ENCODE peak calls at places on chromosomes 6 and 20, in seven cellular contexts. K is sigmoid colon, F is tibial nerve, G is ascending aorta, N is endodermal cell, O is tibial artery, U is Peyer's patch. R is an unnamed sample.
A peak's percentile ranks its signal among the peaks of the same experiment; 100 is the strongest.

GRCh38 chr6:39339557-39340555 is 17.4 kb upstream of the KCNK16 start:
- DNase-seq in U (no peak), O (no peak), N (peak; percentile 55), K (no peak), F (no peak), G (no peak), R (no peak)

GRCh38 chr20:49989234-49990065 is 6.7 kb downstream of the SNAI1 start:
- DNase-seq in G (peak; percentile 85), O (peak; percentile 75), U (no peak), F (peak; percentile 72), N (peak; percentile 77), K (peak; percentile 90), R (peak; percentile 75)

GRCh38 chr6:29376003-29376402 is 912 bp upstream of the OR12D3 start:
- DNase-seq in K (no peak), F (no peak), G (no peak), U (no peak), O (no peak), N (no peak), R (peak; percentile 39)

GRCh38 chr6:37517411-37517812 is 17.7 kb upstream of the CCDC167 start:
- DNase-seq in F (no peak), G (no peak), O (no peak), N (no peak), U (peak; percentile 54), K (no peak), R (peak; percentile 19)

GRCh38 chr6:163724196-163724595 is 309.7 kb downstream of the QKI start:
- DNase-seq in K (peak; percentile 54), G (no peak), F (no peak), N (no peak), U (no peak), O (no peak), R (no peak)

GRCh38 chr20:57399587-57400261 is 8.5 kb downstream of the RBM38 start:
- DNase-seq in U (peak; percentile 48), N (no peak), G (no peak), O (no peak), K (peak; percentile 73), F (no peak), R (no peak)

GRCh38 chr6:131488780-131489179 is 84.2 kb upstream of the ARG1 start:
- DNase-seq in U (no peak), N (no peak), F (no peak), K (no peak), G (no peak), O (no peak), R (no peak)

GRCh38 chr20:25643735-25644134 is 19.9 kb upstream of the NANP start:
- DNase-seq in G (no peak), N (no peak), U (no peak), O (no peak), F (no peak), K (no peak), R (no peak)

GRCh38 chr6:135935951-135936601 is 84.6 kb downstream of the PDE7B start:
- DNase-seq in O (peak; percentile 27), G (no peak), U (no peak), F (no peak), N (no peak), K (no peak), R (peak; percentile 86)

GRCh38 chr6:4401408-4402367 is 266.3 kb upstream of the ECI2 start:
- DNase-seq in O (no peak), N (no peak), F (no peak), U (no peak), K (no peak), G (no peak), R (no peak)

GRCh38 chr20:31704225-31705119 is 18.2 kb downstream of the BCL2L1 start:
- DNase-seq in K (peak; percentile 57), N (peak; percentile 77), U (no peak), O (no peak), F (no peak), G (no peak), R (peak; percentile 51)

GRCh38 chr20:31817461-31817860 is 1.7 kb upstream of the MYLK2 start:
- DNase-seq in N (no peak), O (no peak), F (no peak), K (no peak), U (no peak), G (no peak), R (no peak)

GRCh38 chr20:50068041-50068651 is 44.8 kb downstream of the UBE2V1 start:
- DNase-seq in K (no peak), F (no peak), U (no peak), O (no peak), N (no peak), G (no peak), R (no peak)

GRCh38 chr6:97215157-97215769 is 67.8 kb downstream of the MMS22L start:
- DNase-seq in O (no peak), K (no peak), F (peak; percentile 12), N (peak; percentile 66), U (no peak), G (no peak), R (peak; percentile 79)

GRCh38 chr20:62668441-62669027 is 26.2 kb downstream of the SLCO4A1 start:
- DNase-seq in F (peak; percentile 77), U (peak; percentile 49), N (peak; percentile 94), O (peak; percentile 62), K (peak; percentile 90), G (peak; percentile 78), R (peak; percentile 91)

DNA sequence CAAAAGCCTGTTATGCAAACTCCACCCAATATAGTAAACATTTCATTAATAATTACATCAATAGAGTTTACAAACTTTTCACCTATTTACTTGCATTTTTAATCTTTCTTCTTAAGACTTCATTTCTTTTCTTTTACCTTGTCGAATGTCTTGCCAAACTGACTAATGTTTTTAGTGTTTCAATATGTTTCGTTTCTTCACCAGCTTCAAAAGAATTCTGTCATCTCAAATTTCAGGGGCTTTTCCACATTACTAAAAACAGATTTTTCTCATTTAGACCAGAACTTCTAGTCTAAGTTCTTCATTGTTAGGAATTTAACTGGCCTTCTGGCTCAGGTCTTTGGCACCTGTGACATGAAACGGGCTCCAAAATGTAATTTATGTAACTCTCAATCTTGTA is 196.5 kb downstream of the ARHGAP18 start:
- DNase-seq in O (no peak), U (no peak), G (no peak), F (no peak), K (no peak), N (no peak), R (peak; percentile 90)
- H3K4me3 ChIP-seq in O (no peak overlapping the region), U (no peak overlapping the region), G (no peak overlapping the region), F (no peak overlapping the region), K (no peak overlapping the region), N (no peak overlapping the region), R (no peak overlapping the region)

GRCh38 chr6:50722829-50723562 is 9.7 kb downstream of the TFAP2D start:
- DNase-seq in K (no peak), N (peak; percentile 64), O (no peak), G (no peak), F (no peak), U (no peak), R (no peak)
- H3K27me3 ChIP-seq in K (peaks cover 4% of the 10 kb centered on the region), N (peaks cover 100% of the 10 kb centered on the region), O (no peaks in the 10 kb centered on the region), G (no peaks in the 10 kb centered on the region), F (no peaks in the 10 kb centered on the region), U (no peaks in the 10 kb centered on the region), R (peaks cover 51% of the 10 kb centered on the region)

GRCh38 chr20:37310951-37311350 is 21.5 kb downstream of the MANBAL start:
- DNase-seq in N (no peak), F (no peak), K (peak; percentile 63), U (no peak), O (no peak), G (no peak), R (no peak)
- H3K4me1 ChIP-seq in N (peaks cover 32% of the 10 kb centered on the region), F (peaks cover 44% of the 10 kb centered on the region), K (peaks cover 77% of the 10 kb centered on the region), U (peaks cover 51% of the 10 kb centered on the region), O (peaks cover 42% of the 10 kb centered on the region), G (peaks cover 21% of the 10 kb centered on the region), R (peaks cover 36% of the 10 kb centered on the region)

DNA sequence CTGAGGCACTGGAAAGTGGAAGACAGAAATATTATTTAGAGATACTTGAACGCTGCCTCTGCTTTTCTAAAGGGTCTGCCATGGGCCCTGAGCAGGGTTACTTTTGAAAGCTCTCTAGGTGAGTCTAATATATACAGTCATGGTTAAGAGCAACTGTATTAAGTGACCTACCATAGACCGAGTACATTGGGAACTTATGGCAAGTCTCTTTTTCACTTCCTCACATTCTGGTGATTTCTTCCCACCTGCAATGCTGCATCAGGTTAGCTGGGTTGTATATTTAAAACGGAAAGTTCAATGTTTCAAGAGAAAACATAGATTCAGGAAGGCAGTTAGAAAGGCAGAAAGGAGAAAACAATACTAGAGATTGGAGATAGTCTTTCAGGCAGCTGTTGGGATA is 154.7 kb downstream of the PHF3 start:
- DNase-seq in K (no peak), U (no peak), O (no peak), N (no peak), F (no peak), G (no peak), R (no peak)
- H3K4me3 ChIP-seq in K (no peak overlapping the region), U (no peak overlapping the region), O (no peak overlapping the region), N (no peak overlapping the region), F (no peak overlapping the region), G (no peak overlapping the region), R (no peak overlapping the region)

DNA sequence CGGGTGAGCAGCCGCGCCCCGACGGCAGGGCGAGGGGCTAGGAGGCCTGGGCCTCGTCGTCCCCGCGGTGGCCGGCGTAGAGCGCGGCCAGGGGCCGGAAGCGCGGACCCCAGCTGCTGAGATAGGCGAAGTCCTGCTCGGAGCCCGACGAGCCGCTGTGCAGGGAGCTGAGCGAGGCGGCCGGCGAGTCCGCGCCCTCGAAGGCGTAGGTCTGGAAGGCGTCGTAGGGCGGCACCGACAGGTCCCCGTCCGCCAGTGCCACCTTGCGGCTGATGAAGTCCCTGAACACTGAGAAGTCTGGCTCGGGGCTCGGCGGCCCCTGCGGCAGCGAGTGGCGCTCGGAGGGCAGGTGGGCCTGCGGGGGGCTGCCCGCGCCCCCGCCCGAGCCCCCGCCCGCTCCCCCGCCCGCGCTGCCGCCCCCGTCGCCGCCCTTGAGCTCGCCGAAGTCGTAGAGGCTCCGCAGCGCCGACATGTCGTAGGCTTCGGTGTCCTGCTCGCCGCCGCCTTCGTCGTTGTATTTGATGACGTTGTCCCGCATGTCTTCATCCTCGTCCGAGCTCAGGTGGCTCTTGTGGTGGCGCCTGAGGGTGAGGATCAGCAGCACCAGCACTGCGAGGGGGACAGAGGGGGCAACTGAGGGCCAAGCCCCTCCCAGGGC is 56.5 kb downstream of the CD40 start:
- DNase-seq in K (peak; percentile 72), N (peak; percentile 95), O (peak; percentile 45), U (peak; percentile 72), F (peak; percentile 69), G (peak; percentile 77), R (peak; percentile 35)
- H3K27me3 ChIP-seq in K (peaks cover 21% of the 10 kb centered on the region), N (peaks cover 69% of the 10 kb centered on the region), O (peaks cover 4% of the 10 kb centered on the region), U (no peaks in the 10 kb centered on the region), F (no peaks in the 10 kb centered on the region), G (peaks cover 21% of the 10 kb centered on the region), R (peaks cover 84% of the 10 kb centered on the region)

DNA sequence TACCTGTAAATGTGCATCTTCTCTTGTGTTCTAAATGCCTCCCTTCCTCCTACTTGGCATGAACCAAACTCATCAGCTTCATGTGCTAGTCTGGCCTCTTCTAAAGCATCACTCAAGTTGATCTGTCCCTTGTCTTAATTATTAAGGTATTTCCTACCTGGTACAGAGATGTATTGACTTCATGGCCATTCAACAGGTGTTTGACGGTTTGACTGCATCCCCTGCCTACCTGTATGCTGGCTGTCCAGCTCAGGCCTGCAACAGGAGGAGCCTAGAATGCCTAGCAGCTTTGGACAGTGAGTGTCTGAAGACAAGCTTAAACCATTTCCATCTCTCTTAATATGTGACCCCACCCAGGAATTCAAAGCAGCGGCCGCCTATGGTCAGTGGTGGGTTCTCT is 24.6 kb downstream of the RIN2 start:
- DNase-seq in G (no peak), F (no peak), N (no peak), K (no peak), O (no peak), U (no peak), R (no peak)
- H3K4me1 ChIP-seq in G (peaks cover 10% of the 10 kb centered on the region), F (peaks cover 18% of the 10 kb centered on the region), N (peaks cover 2% of the 10 kb centered on the region), K (peaks cover 32% of the 10 kb centered on the region), O (peaks cover 27% of the 10 kb centered on the region), U (peaks cover 19% of the 10 kb centered on the region), R (peaks cover 47% of the 10 kb centered on the region)

GRCh38 chr6:155248021-155249001 is 15.5 kb upstream of the CLDN20 start:
- DNase-seq in U (peak; percentile 47), F (peak; percentile 40), N (peak; percentile 82), K (peak; percentile 84), O (peak; percentile 31), G (peak; percentile 79), R (peak; percentile 72)
- H3K4me3 ChIP-seq in U (no peak overlapping the region), F (no peak overlapping the region), N (no peak overlapping the region), K (no peak overlapping the region), O (no peak overlapping the region), G (peak overlapping the region; percentile 30), R (no peak overlapping the region)